ENCODE peak calls at places on chromosomes 13 and 19, in five cellular contexts. X is lung, M is thoracic aorta, R is dorsolateral prefrontal cortex, V is SK-N-MC. I is an unnamed sample.

GRCh38 chr19:32743021-32743420 is 23.5 kb downstream of the TDRD12 start:
- DNase-seq in X (no peak), M (no peak), R (no peak), V (no peak), I (no peak)

GRCh38 chr13:31998131-31998530 is 33.4 kb upstream of the FRY start:
- DNase-seq in X (no peak), M (no peak), R (no peak), V (no peak), I (no peak)

GRCh38 chr19:40415799-40416198 is 2.6 kb upstream of the PRX start:
- DNase-seq in X (no peak), M (no peak), R (no peak), V (no peak), I (no peak)

GRCh38 chr19:17078038-17078919 is 2.7 kb downstream of the MYO9B start:
- DNase-seq in X (no peak), M (no peak), R (no peak), V (no peak), I (no peak)

GRCh38 chr13:48567521-48568331 is 34.8 kb upstream of the RCBTB2 start:
- DNase-seq in X (no peak), M (no peak), R (no peak), V (no peak), I (no peak)

GRCh38 chr19:48283908-48284307 is 14.0 kb downstream of the ZNF114 start:
- DNase-seq in X (no peak), M (no peak), R (no peak), V (no peak), I (no peak)

GRCh38 chr13:90867336-90867683 is 480.2 kb upstream of the MIR17HG start:
- DNase-seq in X (peak; percentile 72), M (peak; percentile 3), R (no peak), V (peak; percentile 61), I (no peak)

GRCh38 chr13:58190578-58190977 is 559.0 kb downstream of the PCDH17 start:
- DNase-seq in X (no peak), M (no peak), R (no peak), V (no peak), I (no peak)

GRCh38 chr19:1947651-1948209 is 6.8 kb downstream of the CSNK1G2 start:
- DNase-seq in X (no peak), M (no peak), R (no peak), V (no peak), I (no peak)

GRCh38 chr19:52188822-52189744 is 769 bp upstream of the PPP2R1A start:
- DNase-seq in X (no peak), M (peak; percentile 19), R (no peak), V (no peak), I (peak; percentile 36)

GRCh38 chr13:32804673-32805260 is 211.5 kb upstream of the KL start:
- DNase-seq in X (no peak), M (no peak), R (no peak), V (no peak), I (no peak)

GRCh38 chr19:42655748-42656147 is 61.0 kb upstream of the CEACAM8 start:
- DNase-seq in X (no peak), M (no peak), R (no peak), V (no peak), I (no peak)

DNA sequence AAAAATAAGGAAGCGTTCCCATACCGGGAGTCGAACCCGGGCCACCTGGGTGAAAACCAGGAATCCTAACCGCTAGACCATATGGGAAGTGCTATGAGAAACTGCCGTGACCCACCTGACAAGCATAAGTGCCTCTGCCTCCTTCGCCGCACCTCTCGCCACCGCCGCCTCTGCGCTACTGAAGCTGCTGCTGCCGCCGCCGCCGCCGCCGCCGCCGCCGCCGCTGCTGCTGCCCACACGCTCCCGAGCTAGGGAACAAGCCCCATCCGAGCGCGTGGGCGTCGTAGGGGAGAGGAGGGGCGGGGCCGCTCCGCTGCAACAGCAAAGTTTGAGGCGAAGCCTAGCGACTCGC is 610 bp upstream of the WBP4 start:
- DNase-seq in X (peak; percentile 80), M (peak; percentile 56), R (peak; percentile 85), V (no peak), I (peak; percentile 93)
- H3K27ac ChIP-seq in X (peak overlapping the region; percentile 98), M (peak overlapping the region; percentile 98), R (peak overlapping the region; percentile 99), V (peak overlapping the region; percentile 99), I (peak overlapping the region; percentile 99)

GRCh38 chr19:39400997-39401548 is 5.6 kb upstream of the ZFP36 start:
- DNase-seq in X (no peak), M (no peak), R (no peak), V (no peak), I (no peak)
- H3K27ac ChIP-seq in X (peak overlapping the region; percentile 93), M (peak overlapping the region; percentile 100), R (peak overlapping the region; percentile 96), V (peak overlapping the region; percentile 92), I (no peak overlapping the region)

GRCh38 chr19:27972291-27973040 is 1240.5 kb downstream of the UQCRFS1 start:
- DNase-seq in X (no peak), M (no peak), R (no peak), V (no peak), I (no peak)
- H3K27ac ChIP-seq in X (no peak overlapping the region), M (no peak overlapping the region), R (no peak overlapping the region), V (no peak overlapping the region), I (no peak overlapping the region)

GRCh38 chr19:3975144-3975543 is 4.2 kb upstream of the DAPK3 start:
- DNase-seq in X (no peak), M (no peak), R (no peak), V (no peak), I (no peak)
- H3K27ac ChIP-seq in X (no peak overlapping the region), M (no peak overlapping the region), R (no peak overlapping the region), V (no peak overlapping the region), I (no peak overlapping the region)

GRCh38 chr19:38649305-38650179 is 2.1 kb downstream of the ACTN4 start:
- DNase-seq in X (peak; percentile 62), M (no peak), R (no peak), V (no peak), I (no peak)
- H3K27ac ChIP-seq in X (peak overlapping the region; percentile 85), M (peak overlapping the region; percentile 100), R (peak overlapping the region; percentile 90), V (no peak overlapping the region), I (peak overlapping the region; percentile 72)

GRCh38 chr19:8212212-8212611 is 3.0 kb downstream of the CERS4 start:
- DNase-seq in X (no peak), M (no peak), R (peak; percentile 46), V (no peak), I (peak; percentile 71)
- H3K27ac ChIP-seq in X (no peak overlapping the region), M (no peak overlapping the region), R (peak overlapping the region; percentile 95), V (no peak overlapping the region), I (peak overlapping the region; percentile 50)

DNA sequence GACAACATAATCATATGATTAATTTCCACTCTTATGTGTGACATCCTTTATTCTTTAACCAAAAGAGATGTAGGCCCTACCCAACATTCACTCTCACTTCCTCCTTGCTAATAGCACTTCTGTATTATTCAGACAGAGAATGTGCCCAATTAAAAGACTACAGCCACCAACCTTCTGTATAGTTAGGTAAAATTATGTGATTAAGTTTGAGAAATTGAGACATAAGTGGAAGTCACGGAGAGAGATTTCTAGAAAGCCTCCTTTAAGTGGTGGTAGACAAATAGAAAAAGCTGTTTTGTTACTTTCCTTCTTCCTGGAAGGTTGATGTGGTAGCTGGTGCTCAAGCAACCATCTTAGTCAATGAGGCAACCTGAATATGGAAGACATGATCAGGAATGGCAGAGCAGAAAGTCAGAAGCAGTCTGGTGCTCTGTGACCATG is 14.8 kb downstream of the EPSTI1 start:
- DNase-seq in X (no peak), M (no peak), R (no peak), V (no peak), I (no peak)
- H3K27ac ChIP-seq in X (no peak overlapping the region), M (no peak overlapping the region), R (no peak overlapping the region), V (no peak overlapping the region), I (no peak overlapping the region)

I was measured in caudate nucleus.